ENCODE peak calls at places on chromosomes 1 and 21, in four cellular contexts. One of them, this sample, is unnamed.

GRCh38 chr1:106480629-106481028 is 575.8 kb upstream of the PRMT6 start:
- DNase-seq in activated T-helper 1 cell treated with anti-CD3 and anti-CD28 coated beads, Interleukin-12 subunit alpha, Interleukin-12 subunit beta, Interleukin-2, Interleukin-4 antibody, amounts not matched to agents 30 ng/mL and 10 ng/mL and 1 ng/mL, durations not matched to agents 14 hours and 24 hours and 36 hours: no peak
- DNase-seq in GM20000: no peak
- DNase-seq in occipital lobe: no peak
- DNase-seq in this sample: no peak

GRCh38 chr1:65278344-65279091 is 30.8 kb upstream of the DNAJC6 start:
- DNase-seq in activated T-helper 1 cell treated with anti-CD3 and anti-CD28 coated beads, Interleukin-12 subunit alpha, Interleukin-12 subunit beta, Interleukin-2, Interleukin-4 antibody, amounts not matched to agents 30 ng/mL and 10 ng/mL and 1 ng/mL, durations not matched to agents 14 hours and 24 hours and 36 hours: no peak
- DNase-seq in GM20000: no peak
- DNase-seq in occipital lobe: no peak
- DNase-seq in this sample: no peak

GRCh38 chr1:200992382-200993101 is 31.0 kb downstream of the KIF21B start:
- DNase-seq in occipital lobe: no peak
- DNase-seq in activated T-helper 1 cell treated with anti-CD3 and anti-CD28 coated beads, Interleukin-12 subunit alpha, Interleukin-12 subunit beta, Interleukin-2, Interleukin-4 antibody, amounts not matched to agents 30 ng/mL and 10 ng/mL and 1 ng/mL, durations not matched to agents 14 hours and 24 hours and 36 hours: no peak
- DNase-seq in GM20000: no peak
- DNase-seq in this sample: no peak

GRCh38 chr1:200075938-200076546 is 48.5 kb downstream of the NR5A2 start:
- DNase-seq in occipital lobe: no peak
- DNase-seq in GM20000: no peak
- DNase-seq in activated T-helper 1 cell treated with anti-CD3 and anti-CD28 coated beads, Interleukin-12 subunit alpha, Interleukin-12 subunit beta, Interleukin-2, Interleukin-4 antibody, amounts not matched to agents 30 ng/mL and 10 ng/mL and 1 ng/mL, durations not matched to agents 14 hours and 24 hours and 36 hours: no peak
- DNase-seq in this sample: peak

GRCh38 chr21:15031790-15032357 is 32.9 kb downstream of the NRIP1 start:
- DNase-seq in GM20000: no peak
- DNase-seq in occipital lobe: no peak
- DNase-seq in activated T-helper 1 cell treated with anti-CD3 and anti-CD28 coated beads, Interleukin-12 subunit alpha, Interleukin-12 subunit beta, Interleukin-2, Interleukin-4 antibody, amounts not matched to agents 30 ng/mL and 10 ng/mL and 1 ng/mL, durations not matched to agents 14 hours and 24 hours and 36 hours: no peak
- DNase-seq in this sample: no peak

GRCh38 chr1:10657080-10657847 is 139.2 kb downstream of the CASZ1 start:
- DNase-seq in activated T-helper 1 cell treated with anti-CD3 and anti-CD28 coated beads, Interleukin-12 subunit alpha, Interleukin-12 subunit beta, Interleukin-2, Interleukin-4 antibody, amounts not matched to agents 30 ng/mL and 10 ng/mL and 1 ng/mL, durations not matched to agents 14 hours and 24 hours and 36 hours: no peak
- DNase-seq in occipital lobe: no peak
- DNase-seq in GM20000: no peak
- DNase-seq in this sample: no peak

GRCh38 chr1:112012823-112013222 is 23.4 kb upstream of the KCND3 start:
- DNase-seq in occipital lobe: no peak
- DNase-seq in activated T-helper 1 cell treated with anti-CD3 and anti-CD28 coated beads, Interleukin-12 subunit alpha, Interleukin-12 subunit beta, Interleukin-2, Interleukin-4 antibody, amounts not matched to agents 30 ng/mL and 10 ng/mL and 1 ng/mL, durations not matched to agents 14 hours and 24 hours and 36 hours: no peak
- DNase-seq in GM20000: no peak
- DNase-seq in this sample: no peak

GRCh38 chr1:77513839-77514763 is 168.4 kb downstream of the ZZZ3 start:
- DNase-seq in activated T-helper 1 cell treated with anti-CD3 and anti-CD28 coated beads, Interleukin-12 subunit alpha, Interleukin-12 subunit beta, Interleukin-2, Interleukin-4 antibody, amounts not matched to agents 30 ng/mL and 10 ng/mL and 1 ng/mL, durations not matched to agents 14 hours and 24 hours and 36 hours: no peak
- DNase-seq in occipital lobe: peak
- DNase-seq in GM20000: no peak
- DNase-seq in this sample: peak

GRCh38 chr21:39071623-39072214 is 111.5 kb downstream of the PSMG1 start:
- DNase-seq in activated T-helper 1 cell treated with anti-CD3 and anti-CD28 coated beads, Interleukin-12 subunit alpha, Interleukin-12 subunit beta, Interleukin-2, Interleukin-4 antibody, amounts not matched to agents 30 ng/mL and 10 ng/mL and 1 ng/mL, durations not matched to agents 14 hours and 24 hours and 36 hours: no peak
- DNase-seq in GM20000: no peak
- DNase-seq in occipital lobe: no peak
- DNase-seq in this sample: no peak

GRCh38 chr21:28516996-28517592 is 475.6 kb downstream of the LTN1 start:
- DNase-seq in GM20000: peak
- DNase-seq in occipital lobe: peak
- DNase-seq in activated T-helper 1 cell treated with anti-CD3 and anti-CD28 coated beads, Interleukin-12 subunit alpha, Interleukin-12 subunit beta, Interleukin-2, Interleukin-4 antibody, amounts not matched to agents 30 ng/mL and 10 ng/mL and 1 ng/mL, durations not matched to agents 14 hours and 24 hours and 36 hours: peak
- DNase-seq in this sample: peak

GRCh38 chr21:45543371-45543709 is 1.1 kb upstream of the SLC19A1 start:
- DNase-seq in occipital lobe: no peak
- DNase-seq in GM20000: no peak
- DNase-seq in activated T-helper 1 cell treated with anti-CD3 and anti-CD28 coated beads, Interleukin-12 subunit alpha, Interleukin-12 subunit beta, Interleukin-2, Interleukin-4 antibody, amounts not matched to agents 30 ng/mL and 10 ng/mL and 1 ng/mL, durations not matched to agents 14 hours and 24 hours and 36 hours: no peak
- DNase-seq in this sample: peak